ENCODE peak calls at places on chromosomes 12 and 14, in eight cellular contexts. F, I, J, A, W, L, H and B are unnamed samples.

GRCh38 chr12:67222302-67222701 is 46.9 kb upstream of the CAND1 start:
- DNase-seq in A (no peak), I (peak; percentile 29), W (no peak), H (no peak), J (peak; percentile 22), L (no peak), F (peak; percentile 50), B (no peak)

GRCh38 chr12:6288235-6288634 is 22.2 kb upstream of the PLEKHG6 start:
- DNase-seq in I (peak; percentile 73), H (no peak), J (no peak), W (no peak), A (no peak), F (no peak), L (peak; percentile 65), B (no peak)

GRCh38 chr14:39668449-39668848 is 236.2 kb upstream of the FBXO33 start:
- DNase-seq in L (no peak), I (no peak), W (no peak), F (no peak), J (no peak), A (no peak), H (no peak), B (no peak)

GRCh38 chr12:23854598-23854997 is 94.9 kb downstream of the SOX5 start:
- DNase-seq in L (no peak), F (no peak), W (no peak), I (no peak), A (no peak), J (no peak), H (no peak), B (no peak)

GRCh38 chr14:51609987-51610283 is 41.8 kb upstream of the FRMD6 start:
- DNase-seq in I (peak; percentile 68), W (no peak), L (no peak), J (no peak), H (no peak), A (no peak), F (no peak), B (no peak)

GRCh38 chr14:76997257-76997970 is 31.1 kb downstream of the IRF2BPL start:
- DNase-seq in A (no peak), L (no peak), J (no peak), I (peak; percentile 63), H (no peak), F (no peak), W (no peak), B (no peak)

GRCh38 chr12:116687888-116688287 is 50.0 kb downstream of the SPRING1 start:
- DNase-seq in A (no peak), F (no peak), J (peak; percentile 87), W (no peak), H (peak; percentile 34), L (no peak), I (peak; percentile 28), B (peak; percentile 29)

GRCh38 chr12:52871291-52871961 is 22.6 kb upstream of the KRT78 start:
- DNase-seq in J (no peak), H (no peak), L (peak; percentile 65), F (no peak), A (no peak), I (peak; percentile 89), W (no peak), B (peak; percentile 75)

GRCh38 chr14:103562385-103563088 is at the start of the genes BAG5 and COA8:
- DNase-seq in J (peak; percentile 57), W (peak; percentile 83), F (peak; percentile 66), L (no peak), H (peak; percentile 88), I (peak; percentile 77), A (peak; percentile 69), B (peak; percentile 89)

GRCh38 chr14:66228267-66228970 is 257.8 kb upstream of the CCDC196 start:
- DNase-seq in H (no peak), F (no peak), I (peak; percentile 81), L (no peak), W (no peak), J (no peak), A (no peak), B (no peak)

GRCh38 chr12:109947511-109947910 is 47.4 kb downstream of the TCHP start:
- DNase-seq in W (no peak), J (no peak), I (peak; percentile 61), L (peak; percentile 62), A (no peak), H (no peak), F (no peak), B (no peak)

GRCh38 chr12:1660304-1661187 is 30.3 kb upstream of the ADIPOR2 start:
- DNase-seq in W (peak; percentile 92), F (no peak), H (peak; percentile 32), I (peak; percentile 83), A (no peak), J (no peak), L (no peak), B (peak; percentile 87)

GRCh38 chr14:93536945-93537344 is 106.2 kb downstream of the UNC79 start:
- DNase-seq in L (no peak), H (no peak), W (no peak), A (no peak), I (peak; percentile 13), F (peak; percentile 21), J (no peak), B (no peak)

GRCh38 chr12:20006856-20007255 is 361.5 kb upstream of the PDE3A start:
- DNase-seq in F (no peak), H (no peak), W (no peak), I (no peak), L (no peak), J (no peak), A (no peak), B (no peak)

GRCh38 chr14:35761922-35762321 is 47.2 kb downstream of the RALGAPA1 start:
- DNase-seq in A (no peak), F (no peak), I (no peak), H (no peak), L (no peak), W (no peak), J (no peak), B (no peak)